ENCODE peak calls at places on chromosome 20, in four cellular contexts. X, J, C and U are unnamed samples.

GRCh38 chr20:11050350-11050749 is 376.6 kb upstream of the JAG1 start:
- DNase-seq in C (no peak), X (no peak), J (no peak), U (no peak)

GRCh38 chr20:23710771-23711170 is 21.9 kb upstream of the CST4 start:
- DNase-seq in J (no peak), X (no peak), C (no peak), U (no peak)

GRCh38 chr20:56986931-56987720 is 279.3 kb downstream of the BMP7 start:
- DNase-seq in X (no peak), C (no peak), J (no peak), U (no peak)

GRCh38 chr20:39775110-39775509 is 813.0 kb downstream of the DHX35 start:
- DNase-seq in C (no peak), J (no peak), X (no peak), U (peak; percentile 96)

GRCh38 chr20:51462566-51463276 is 79.8 kb downstream of the NFATC2 start:
- DNase-seq in C (no peak), X (peak; percentile 80), J (no peak), U (peak; percentile 94)

GRCh38 chr20:21767739-21768223 is 62.3 kb downstream of the PAX1 start:
- DNase-seq in X (no peak), C (peak; percentile 49), J (peak; percentile 61), U (peak; percentile 4)

GRCh38 chr20:3766832-3767433 is 620 bp downstream of the ADISSP start:
- DNase-seq in X (no peak), C (peak; percentile 69), J (peak; percentile 17), U (no peak)

GRCh38 chr20:62776692-62777527 is 19.4 kb upstream of the MRGBP start:
- DNase-seq in J (no peak), C (peak; percentile 85), X (peak; percentile 13), U (peak; percentile 76)

GRCh38 chr20:64024141-64024990 is 11.6 kb upstream of the C20orf204 start:
- DNase-seq in C (no peak), J (no peak), X (no peak), U (no peak)

GRCh38 chr20:56949318-56949717 is 317.1 kb downstream of the BMP7 start:
- DNase-seq in C (peak; percentile 43), X (no peak), J (no peak), U (no peak)

GRCh38 chr20:10715035-10715434 is 41.2 kb upstream of the JAG1 start:
- DNase-seq in J (no peak), C (no peak), X (peak; percentile 89), U (peak; percentile 31)

GRCh38 chr20:4491643-4492042 is 230.1 kb upstream of the PRND start:
- DNase-seq in J (no peak), X (no peak), C (no peak), U (no peak)

GRCh38 chr20:25205277-25206062 is 10.0 kb downstream of the ENTPD6 start:
- DNase-seq in X (no peak), J (no peak), C (no peak), U (no peak)

GRCh38 chr20:33199026-33199425 is 18.1 kb upstream of the BPIFA3 start:
- DNase-seq in X (no peak), C (no peak), J (no peak), U (no peak)

GRCh38 chr20:33725607-33726264 is 5.6 kb upstream of the PXMP4 start:
- DNase-seq in X (no peak), J (no peak), C (no peak), U (no peak)

GRCh38 chr20:52913650-52914387 is 58.3 kb upstream of the TSHZ2 start:
- DNase-seq in X (no peak), J (no peak), C (no peak), U (no peak)

GRCh38 chr20:17010181-17010580 is 216.7 kb upstream of the PCSK2 start:
- DNase-seq in J (no peak), X (no peak), C (no peak), U (no peak)

GRCh38 chr20:55365745-55366144 is 639.6 kb downstream of the CBLN4 start:
- DNase-seq in C (no peak), J (no peak), X (no peak), U (no peak)

GRCh38 chr20:53918949-53919361 is 151.4 kb downstream of the BCAS1 start:
- DNase-seq in J (peak; percentile 55), X (no peak), C (peak; percentile 71), U (no peak)

GRCh38 chr20:46120136-46120535 is 2.0 kb downstream of the CD40 start:
- DNase-seq in X (no peak), J (no peak), C (no peak), U (no peak)

GRCh38 chr20:63737940-63738686 is 1.5 kb upstream of the SLC2A4RG start:
- DNase-seq in X (no peak), C (no peak), J (no peak), U (no peak)

GRCh38 chr20:34300809-34301586 is 2.2 kb downstream of the AHCY start:
- DNase-seq in J (peak; percentile 79), X (no peak), C (no peak), U (no peak)

GRCh38 chr20:25248501-25249172 is 752 bp downstream of the PYGB start:
- DNase-seq in X (peak; percentile 37), J (peak; percentile 59), C (peak; percentile 60), U (peak; percentile 35)

GRCh38 chr20:3707508-3707899 is 4.9 kb downstream of the SIGLEC1 start:
- DNase-seq in C (no peak), X (no peak), J (no peak), U (no peak)

GRCh38 chr20:31803552-31804291 is 15.4 kb upstream of the MYLK2 start:
- DNase-seq in J (no peak), X (no peak), C (no peak), U (no peak)

GRCh38 chr20:62352402-62353288 is 14.5 kb downstream of the LAMA5 start:
- DNase-seq in C (no peak), J (no peak), X (no peak), U (peak; percentile 98)

GRCh38 chr20:63033635-63034510 is 27.1 kb upstream of the BHLHE23 start:
- DNase-seq in J (no peak), X (no peak), C (peak; percentile 46), U (no peak)

GRCh38 chr20:33803921-33804337 is 7.2 kb upstream of the CHMP4B start:
- DNase-seq in X (peak; percentile 83), J (no peak), C (no peak), U (peak; percentile 42)

GRCh38 chr20:45283529-45284065 is 23.0 kb upstream of the RBPJL start:
- DNase-seq in C (no peak), X (no peak), J (no peak), U (peak; percentile 48)

GRCh38 chr20:46578745-46579144 is 28.3 kb upstream of the OCSTAMP start:
- DNase-seq in J (no peak), C (no peak), X (no peak), U (no peak)

GRCh38 chr20:32427996-32428395 is 69.9 kb downstream of the ASXL1 start:
- DNase-seq in C (no peak), X (no peak), J (no peak), U (no peak)

GRCh38 chr20:63481503-63481902 is 9.0 kb upstream of the KCNQ2 start:
- DNase-seq in C (no peak), J (no peak), X (no peak), U (no peak)

GRCh38 chr20:33673411-33674293 is 576 bp downstream of the NECAB3 start:
- DNase-seq in J (no peak), C (no peak), X (peak; percentile 40), U (peak; percentile 50)

GRCh38 chr20:50005378-50006020 is 22.7 kb downstream of the SNAI1 start:
- DNase-seq in C (no peak), X (no peak), J (no peak), U (no peak)

DNA sequence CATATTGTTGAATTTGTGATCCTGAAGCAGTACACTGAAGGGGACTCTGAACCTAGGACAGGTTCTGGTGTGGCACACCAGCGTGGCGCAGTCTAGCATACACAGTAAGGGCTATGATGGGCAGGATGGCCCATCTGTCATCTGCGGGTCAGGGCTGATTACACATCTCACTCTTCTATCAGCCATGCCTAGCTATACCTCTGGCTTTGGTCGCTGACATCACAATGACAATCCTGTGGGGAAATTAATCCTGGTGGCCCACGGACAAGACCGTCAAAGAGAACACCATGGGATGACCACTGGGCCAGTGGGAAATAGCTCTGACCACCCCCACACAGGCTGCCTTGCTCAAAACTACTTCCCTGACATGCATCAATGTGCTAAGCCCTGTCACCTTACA is 2.8 kb downstream of the SNHG17 start:
- DNase-seq in C (no peak), J (no peak), X (no peak), U (no peak)
- H3K4me3 ChIP-seq in C (peak overlapping the region; percentile 7), J (no peak overlapping the region), X (no peak overlapping the region), U (peak overlapping the region; percentile 76)

GRCh38 chr20:6212903-6213302 is 90.1 kb upstream of the FERMT1 start:
- DNase-seq in X (no peak), J (no peak), C (no peak), U (no peak)
- H3K9me3 ChIP-seq in X (no peaks in the 10 kb centered on the region), J (no peaks in the 10 kb centered on the region), C (no peaks in the 10 kb centered on the region), U (no peaks in the 10 kb centered on the region)

GRCh38 chr20:7996898-7997297 is 22.7 kb downstream of the TMX4 start:
- DNase-seq in J (no peak), C (no peak), X (no peak), U (no peak)
- H3K36me3 ChIP-seq in J (peaks cover 37% of the 10 kb centered on the region), C (peaks cover 26% of the 10 kb centered on the region), X (peaks cover 8% of the 10 kb centered on the region), U (peaks cover 55% of the 10 kb centered on the region)

GRCh38 chr20:41587523-41587922 is 30.7 kb downstream of the CHD6 start:
- DNase-seq in C (no peak), J (no peak), X (no peak), U (no peak)
- H3K4me3 ChIP-seq in C (no peak overlapping the region), J (no peak overlapping the region), X (no peak overlapping the region), U (no peak overlapping the region)

GRCh38 chr20:2132461-2132901 is 30.9 kb downstream of the STK35 start:
- DNase-seq in C (no peak), J (no peak), X (no peak), U (peak; percentile 57)
- H3K9me3 ChIP-seq in C (no peaks in the 10 kb centered on the region), J (no peaks in the 10 kb centered on the region), X (no peaks in the 10 kb centered on the region), U (no peaks in the 10 kb centered on the region)

GRCh38 chr20:38004416-38004815 is 28.8 kb downstream of the TTI1 start:
- DNase-seq in X (no peak), J (no peak), C (no peak), U (no peak)
- H3K36me3 ChIP-seq in X (peaks cover 10% of the 10 kb centered on the region), J (peaks cover 7% of the 10 kb centered on the region), C (peaks cover 24% of the 10 kb centered on the region), U (peaks cover 41% of the 10 kb centered on the region)

DNA sequence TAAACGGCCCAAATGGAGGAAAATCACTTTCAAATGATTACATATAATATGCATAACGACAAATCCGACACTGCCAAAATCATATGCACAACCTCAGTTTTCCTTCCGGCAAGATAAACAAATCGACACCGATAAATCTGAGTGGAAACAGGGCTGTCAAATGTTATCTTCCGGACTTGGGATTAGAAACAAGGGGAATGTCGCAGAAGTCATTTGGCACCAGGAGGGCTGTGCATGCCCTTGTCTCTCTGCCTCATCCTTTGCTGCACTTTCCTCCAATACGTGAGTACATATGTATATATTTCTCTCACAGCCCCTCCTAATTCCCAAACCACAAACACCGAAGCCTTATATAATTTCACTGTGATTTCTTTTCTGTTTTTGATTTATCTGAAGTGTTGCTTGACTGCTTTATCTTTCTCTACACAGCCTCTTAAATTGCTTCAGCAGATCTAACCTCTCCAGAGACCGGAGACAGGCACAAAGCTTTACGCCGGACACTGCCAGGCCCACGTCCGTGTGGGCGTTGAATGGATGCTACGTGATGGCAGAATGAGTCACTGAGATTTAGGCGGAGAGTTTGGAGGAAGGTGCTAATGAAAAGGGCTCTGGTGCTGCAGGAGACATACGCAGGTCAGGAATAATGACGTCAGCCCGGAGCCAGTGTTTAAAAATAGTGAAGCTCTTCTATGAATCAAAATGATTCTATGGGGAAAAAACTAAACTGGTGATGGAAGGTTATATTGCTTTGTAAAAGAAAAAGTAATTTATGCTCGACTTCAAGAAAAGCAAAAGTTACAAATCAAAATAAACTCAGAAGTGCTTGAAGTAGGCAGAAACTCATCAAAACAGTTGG is 21.0 kb upstream of the PRELID3B start:
- DNase-seq in X (peak; percentile 95), J (peak; percentile 58), C (no peak), U (peak; percentile 77)
- H3K4me3 ChIP-seq in X (no peak overlapping the region), J (no peak overlapping the region), C (no peak overlapping the region), U (no peak overlapping the region)

GRCh38 chr20:62487-62886 is 25.0 kb upstream of the DEFB125 start:
- DNase-seq in J (no peak), X (no peak), C (no peak), U (no peak)
- H3K9me3 ChIP-seq in J (no peaks in the 10 kb centered on the region), X (peaks cover 17% of the 10 kb centered on the region), C (peaks cover 41% of the 10 kb centered on the region), U (no peaks in the 10 kb centered on the region)